ENCODE peak calls at places on chromosomes 2 and 18, in six cellular contexts. F is DMS53, O is nucleus accumbens, X is mesendoderm, W is GM12892, R is KBM-7. D is an unnamed sample.
A peak's percentile ranks its signal among the peaks of the same experiment; 100 is the strongest.

GRCh38 chr2:69046221-69046662 is 33.3 kb downstream of the ANTXR1 start:
- DNase-seq in X (peak; percentile 84), W (no peak), F (peak; percentile 87), R (no peak), O (no peak), D (no peak)

GRCh38 chr2:182167882-182168281 is 182.2 kb downstream of the PPP1R1C start:
- DNase-seq in X (no peak), O (no peak), W (no peak), R (no peak), F (no peak), D (no peak)

GRCh38 chr2:8642332-8643078 is 39.4 kb upstream of the ID2 start:
- DNase-seq in W (no peak), F (no peak), O (no peak), R (no peak), X (peak; percentile 7), D (peak; percentile 17)

GRCh38 chr18:74064510-74064909 is 83.1 kb downstream of the FBXO15 start:
- DNase-seq in R (no peak), O (no peak), W (no peak), X (no peak), F (peak; percentile 99), D (peak; percentile 40)

GRCh38 chr18:45402485-45403056 is 212.7 kb upstream of the SLC14A2 start:
- DNase-seq in F (no peak), R (no peak), O (no peak), W (no peak), X (no peak), D (no peak)

GRCh38 chr18:24364177-24364576 is 33.4 kb downstream of the OSBPL1A start:
- DNase-seq in R (no peak), X (peak; percentile 46), W (no peak), O (no peak), F (no peak), D (no peak)

GRCh38 chr2:173353556-173353955 is 1.1 kb upstream of the CDCA7 start:
- DNase-seq in R (peak; percentile 46), W (no peak), F (peak; percentile 19), X (peak; percentile 49), O (no peak), D (no peak)

GRCh38 chr18:35693829-35694228 is 112.3 kb downstream of the GALNT1 start:
- DNase-seq in F (no peak), O (no peak), W (no peak), X (no peak), R (peak; percentile 41), D (no peak)

GRCh38 chr2:42876280-42876840 is 84.0 kb upstream of the HAAO start:
- DNase-seq in O (no peak), R (no peak), F (no peak), W (no peak), X (no peak), D (no peak)

GRCh38 chr2:150255528-150255927 is 231.9 kb downstream of the RND3 start:
- DNase-seq in X (no peak), R (no peak), F (no peak), O (no peak), W (no peak), D (no peak)

GRCh38 chr18:55179460-55180195 is 220.4 kb upstream of the CCDC68 start:
- DNase-seq in F (no peak), W (no peak), X (no peak), R (no peak), O (no peak), D (no peak)

GRCh38 chr18:61531182-61531581 is 198.0 kb downstream of the CDH20 start:
- DNase-seq in F (no peak), O (peak; percentile 33), R (no peak), X (no peak), W (no peak), D (peak; percentile 83)

GRCh38 chr2:37246205-37246604 is 14.7 kb downstream of the NDUFAF7 start:
- DNase-seq in F (no peak), R (no peak), X (no peak), O (no peak), W (no peak), D (no peak)

GRCh38 chr2:197251576-197251975 is 59.0 kb downstream of the ANKRD44 start:
- DNase-seq in O (no peak), R (no peak), W (no peak), F (no peak), X (no peak), D (no peak)

GRCh38 chr2:230666885-230667712 is 45.5 kb upstream of the CAB39 start:
- DNase-seq in W (no peak), R (peak; percentile 88), X (peak; percentile 80), O (no peak), F (no peak), D (no peak)

GRCh38 chr2:85635636-85636035 is 19.6 kb downstream of the USP39 start:
- DNase-seq in R (no peak), X (no peak), F (no peak), O (no peak), W (no peak), D (no peak)

GRCh38 chr2:108189316-108189715 is 50.5 kb upstream of the SULT1C3 start:
- DNase-seq in F (peak; percentile 32), R (no peak), W (no peak), O (no peak), X (peak; percentile 22), D (no peak)

GRCh38 chr2:234858134-234858533 is 93.7 kb upstream of the SH3BP4 start:
- DNase-seq in R (no peak), O (no peak), X (peak; percentile 65), W (no peak), F (no peak), D (no peak)

GRCh38 chr2:53498210-53498609 is 269.4 kb upstream of the CHAC2 start:
- DNase-seq in W (no peak), R (no peak), F (peak; percentile 61), O (no peak), X (no peak), D (no peak)

GRCh38 chr18:74982946-74983635 is 225.8 kb downstream of the PTGR3 start:
- DNase-seq in X (no peak), O (no peak), F (no peak), R (no peak), W (no peak), D (no peak)

D was measured in head of caudate nucleus.